ENCODE peak calls at places on chromosomes 7 and 10, in eight cellular contexts. G, Z, I, D, N, T, P and F are unnamed samples.

GRCh38 chr10:33214174-33214573 is 120.3 kb downstream of the NRP1 start:
- DNase-seq in G (no peak), Z (no peak), I (peak), D (no peak), N (no peak), T (no peak), P (no peak), F (no peak)

GRCh38 chr7:2920956-2921708 is 77.0 kb upstream of the GNA12 start:
- DNase-seq in G (no peak), Z (no peak), I (no peak), D (no peak), N (no peak), T (no peak), P (no peak), F (no peak)

GRCh38 chr10:110392860-110393732 is 88.4 kb upstream of the SMNDC1 start:
- DNase-seq in G (no peak), Z (no peak), I (peak), D (no peak), N (peak), T (no peak), P (peak), F (peak)

GRCh38 chr7:66016131-66016461 is 34.1 kb upstream of the GUSB start:
- DNase-seq in G (no peak), Z (no peak), I (peak), D (no peak), N (no peak), T (no peak), P (peak), F (peak)

GRCh38 chr7:17584822-17585221 is 286.4 kb downstream of the AHR start:
- DNase-seq in G (no peak), Z (no peak), I (peak), D (no peak), N (no peak), T (no peak), P (no peak), F (peak)

GRCh38 chr7:51034531-51035264 is 252.0 kb upstream of the GRB10 start:
- DNase-seq in G (no peak), Z (no peak), I (peak), D (no peak), N (peak), T (no peak), P (peak), F (peak)

GRCh38 chr7:52877240-52877639 is 158.2 kb upstream of the POM121L12 start:
- DNase-seq in G (no peak), Z (no peak), I (no peak), D (no peak), N (no peak), T (no peak), P (no peak), F (no peak)

GRCh38 chr7:41093141-41093540 is 609.7 kb downstream of the INHBA start:
- DNase-seq in G (no peak), Z (no peak), I (no peak), D (no peak), N (no peak), T (no peak), P (no peak), F (no peak)

GRCh38 chr10:4296165-4296564 is 511.2 kb upstream of the KLF6 start:
- DNase-seq in G (no peak), Z (no peak), I (no peak), D (no peak), N (no peak), T (no peak), P (no peak), F (no peak)

GRCh38 chr10:132486539-132487121 is 51.0 kb upstream of the INPP5A start:
- DNase-seq in G (no peak), Z (peak), I (no peak), D (no peak), N (no peak), T (no peak), P (no peak), F (no peak)

GRCh38 chr10:125084191-125085186 is 75.9 kb downstream of the CTBP2 start:
- DNase-seq in G (peak), Z (peak), I (peak), D (no peak), N (peak), T (peak), P (peak), F (peak)

GRCh38 chr7:45601816-45602540 is 27.8 kb downstream of the ADCY1 start:
- DNase-seq in G (no peak), Z (no peak), I (no peak), D (no peak), N (no peak), T (peak), P (no peak), F (no peak)

GRCh38 chr7:52500796-52501195 is 534.6 kb upstream of the POM121L12 start:
- DNase-seq in G (no peak), Z (no peak), I (no peak), D (no peak), N (no peak), T (no peak), P (peak), F (peak)

GRCh38 chr7:44286182-44286617 is 39.2 kb downstream of the CAMK2B start:
- DNase-seq in G (no peak), Z (peak), I (no peak), D (no peak), N (no peak), T (peak), P (peak), F (no peak)

GRCh38 chr7:23544913-23545354 is 13.2 kb upstream of the TRA2A start:
- DNase-seq in G (no peak), Z (no peak), I (peak), D (peak), N (peak), T (no peak), P (peak), F (peak)

GRCh38 chr10:27504897-27505457 is 873 bp downstream of the RAB18 start:
- DNase-seq in G (no peak), Z (no peak), I (peak), D (peak), N (no peak), T (no peak), P (peak), F (peak)

GRCh38 chr10:43855667-43856210 is 207.1 kb upstream of the ZNF32 start:
- DNase-seq in G (no peak), Z (no peak), I (no peak), D (no peak), N (no peak), T (no peak), P (peak), F (no peak)

GRCh38 chr7:22452142-22452763 is 47.7 kb downstream of the STEAP1B start:
- DNase-seq in G (no peak), Z (peak), I (peak), D (peak), N (no peak), T (peak), P (peak), F (peak)

GRCh38 chr10:124827474-124827873 is 25.9 kb downstream of the ABRAXAS2 start:
- DNase-seq in G (no peak), Z (no peak), I (peak), D (peak), N (peak), T (no peak), P (peak), F (peak)

GRCh38 chr10:94155722-94156271 is 162.1 kb downstream of the PLCE1 start:
- DNase-seq in G (no peak), Z (no peak), I (no peak), D (no peak), N (no peak), T (no peak), P (no peak), F (no peak)

GRCh38 chr7:139396323-139396951 is 36.7 kb downstream of the LUC7L2 start:
- DNase-seq in G (no peak), Z (no peak), I (peak), D (no peak), N (no peak), T (no peak), P (peak), F (peak)

GRCh38 chr7:26506196-26506595 is 214.5 kb downstream of the SNX10 start:
- DNase-seq in G (no peak), Z (no peak), I (no peak), D (no peak), N (no peak), T (no peak), P (no peak), F (no peak)

GRCh38 chr10:93595378-93596288 is 5.4 kb downstream of the RBP4 start:
- DNase-seq in G (no peak), Z (no peak), I (no peak), D (no peak), N (no peak), T (no peak), P (no peak), F (no peak)

GRCh38 chr7:727104-727805 is at the start of gene PRKAR1B:
- DNase-seq in G (no peak), Z (no peak), I (no peak), D (peak), N (no peak), T (no peak), P (no peak), F (no peak)

GRCh38 chr10:132103116-132103910 is 37.6 kb downstream of the JAKMIP3 start:
- DNase-seq in G (no peak), Z (no peak), I (no peak), D (no peak), N (no peak), T (peak), P (no peak), F (no peak)

GRCh38 chr10:84012831-84013458 is 126.4 kb upstream of the GHITM start:
- DNase-seq in G (no peak), Z (no peak), I (no peak), D (no peak), N (no peak), T (no peak), P (no peak), F (no peak)

GRCh38 chr10:84007482-84007881 is 131.8 kb upstream of the GHITM start:
- DNase-seq in G (no peak), Z (no peak), I (no peak), D (no peak), N (no peak), T (no peak), P (no peak), F (no peak)

GRCh38 chr10:84004206-84004605 is 135.1 kb upstream of the GHITM start:
- DNase-seq in G (no peak), Z (no peak), I (no peak), D (no peak), N (no peak), T (no peak), P (no peak), F (no peak)

GRCh38 chr10:84008878-84009277 is 130.4 kb upstream of the GHITM start:
- DNase-seq in G (no peak), Z (no peak), I (peak), D (peak), N (no peak), T (no peak), P (no peak), F (peak)
- TF ChIP-seq CTCF in G (no peak), Z (peak), I (peak), D (peak), N (peak), T (peak), P (peak), F (peak)

GRCh38 chr7:157613575-157614322 is 276.9 kb downstream of the DNAJB6 start:
- DNase-seq in G (no peak), Z (no peak), I (no peak), D (no peak), N (peak), T (no peak), P (no peak), F (peak)
- H3K4me3 ChIP-seq in G (peak), Z (peak), I (no peak), D (no peak), N (peak), T (peak), P (no peak), F (no peak)

DNA sequence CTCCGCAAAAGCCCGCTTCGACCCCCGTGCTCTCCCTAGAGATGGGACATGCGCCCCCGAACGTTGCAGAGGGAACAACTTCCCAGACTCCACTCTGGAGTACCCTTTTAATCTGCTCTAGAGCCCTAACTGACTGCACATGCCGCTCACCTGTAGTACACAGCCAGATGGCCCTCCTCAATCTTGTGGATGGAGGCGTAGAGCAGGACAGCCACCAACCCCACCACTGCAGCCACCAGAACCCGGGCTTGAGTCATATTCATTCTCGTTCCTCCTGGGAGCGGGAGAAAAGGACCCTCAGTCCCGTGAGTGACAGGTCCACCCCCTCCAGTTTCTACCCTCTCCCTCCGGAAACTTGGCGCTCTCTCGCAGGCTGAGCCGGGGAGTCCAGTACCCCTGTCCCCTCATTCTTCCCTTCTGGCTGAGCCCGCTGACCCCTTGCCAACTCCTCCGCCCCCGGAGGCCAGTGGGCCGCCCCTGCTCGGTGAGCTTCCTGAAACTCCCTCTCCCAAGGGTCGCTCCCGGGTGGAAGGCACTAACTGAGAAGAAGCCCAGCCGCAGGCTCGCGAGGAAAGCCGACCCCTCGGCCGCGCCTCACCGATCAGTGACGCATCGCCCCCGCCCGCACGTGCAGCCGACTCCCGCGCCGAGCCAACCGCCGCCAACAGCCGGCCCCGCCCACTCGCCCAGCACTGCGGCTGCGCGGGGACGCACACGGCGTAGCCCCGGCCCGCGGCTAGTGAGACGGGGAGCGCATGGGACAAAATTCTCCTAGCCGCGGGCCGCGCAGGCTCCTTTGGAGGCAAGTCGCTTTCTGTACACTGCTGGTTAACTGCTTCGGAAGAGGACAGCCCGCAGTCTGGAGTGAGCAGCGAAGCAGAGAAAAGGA is at the start of gene ERLIN1:
- DNase-seq in G (peak), Z (peak), I (peak), D (peak), N (peak), T (peak), P (peak), F (peak)
- TF ChIP-seq CTCF in G (no peak), Z (no peak), I (no peak), D (peak), N (no peak), T (no peak), P (no peak), F (peak)

DNA sequence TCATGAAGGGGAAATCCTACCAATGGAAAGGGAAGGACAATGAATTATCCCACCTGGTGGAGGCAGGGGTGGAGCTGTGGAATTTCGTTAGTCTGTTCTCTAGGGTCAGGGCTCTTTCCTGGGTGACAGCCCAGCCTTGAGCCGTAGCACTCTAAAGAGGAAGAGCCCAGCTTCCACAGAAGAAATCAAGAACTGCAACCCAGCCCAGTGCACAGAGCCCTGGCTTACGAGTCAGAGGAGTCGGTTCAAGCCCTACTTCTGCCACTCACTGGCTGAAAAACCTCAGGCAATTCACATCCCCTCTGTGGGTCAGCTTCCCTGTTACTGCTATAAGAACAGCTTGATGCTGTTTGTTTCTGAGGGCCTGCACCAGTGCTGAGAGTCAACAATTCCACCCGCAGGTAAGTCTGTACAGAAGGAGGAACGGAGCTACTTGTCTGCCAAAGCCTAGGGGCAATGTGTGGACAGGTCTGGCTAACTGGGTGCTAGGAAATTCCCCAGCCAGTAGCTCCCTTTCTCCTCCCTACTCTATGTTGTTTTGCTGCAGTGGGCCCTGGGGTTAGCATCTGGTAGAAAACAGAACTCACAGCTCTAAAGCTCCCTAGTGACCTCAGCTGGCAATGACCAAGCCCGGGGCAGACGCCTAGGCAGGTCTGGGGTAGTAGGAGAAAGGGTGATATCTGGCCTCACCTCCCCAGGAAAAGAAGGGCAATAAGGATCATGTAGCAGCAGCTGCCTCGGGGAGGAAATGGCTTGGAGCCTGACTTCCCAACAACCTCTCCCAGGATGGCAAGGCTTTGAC is 3.3 kb downstream of the AVPI1 start:
- DNase-seq in G (no peak), Z (peak), I (peak), D (peak), N (peak), T (peak), P (peak), F (peak)
- H3K4me3 ChIP-seq in G (peak), Z (peak), I (no peak), D (no peak), N (peak), T (peak), P (peak), F (no peak)

GRCh38 chr7:38453187-38453586 is 178.0 kb downstream of the AMPH start:
- DNase-seq in G (no peak), Z (no peak), I (no peak), D (no peak), N (no peak), T (no peak), P (no peak), F (no peak)

GRCh38 chr7:38448842-38449241 is 175.4 kb upstream of the TARP start:
- DNase-seq in G (no peak), Z (no peak), I (peak), D (no peak), N (no peak), T (no peak), P (no peak), F (peak)

GRCh38 chr7:38453826-38454225 is 177.3 kb downstream of the AMPH start:
- DNase-seq in G (no peak), Z (no peak), I (no peak), D (no peak), N (no peak), T (no peak), P (no peak), F (no peak)

GRCh38 chr7:38452615-38453014 is 178.6 kb downstream of the AMPH start:
- DNase-seq in G (no peak), Z (no peak), I (no peak), D (no peak), N (peak), T (no peak), P (no peak), F (peak)

DNA sequence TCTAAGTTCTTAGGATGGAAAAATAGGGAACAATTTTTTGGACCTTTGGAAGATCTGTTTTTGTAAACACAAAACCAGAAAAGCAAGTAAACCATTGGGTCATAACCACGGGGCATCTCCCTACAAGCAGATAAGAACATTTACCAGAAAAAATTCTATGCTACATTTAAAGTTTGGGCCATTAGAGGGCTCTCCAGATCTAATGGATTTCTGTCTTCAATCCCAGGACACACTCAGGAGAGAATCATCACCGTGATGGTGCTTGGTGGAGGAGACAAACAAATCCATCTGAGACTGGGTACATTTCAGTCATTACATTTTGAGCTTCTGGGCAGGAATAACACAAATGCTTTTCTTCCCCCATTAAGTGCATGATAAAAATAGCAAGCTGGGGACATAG is 178.4 kb upstream of the TARP start:
- DNase-seq in G (no peak), Z (no peak), I (peak), D (no peak), N (peak), T (no peak), P (peak), F (peak)
- TF ChIP-seq CTCF in G (no peak), Z (no peak), I (peak), D (peak), N (peak), T (no peak), P (peak), F (peak)

DNA sequence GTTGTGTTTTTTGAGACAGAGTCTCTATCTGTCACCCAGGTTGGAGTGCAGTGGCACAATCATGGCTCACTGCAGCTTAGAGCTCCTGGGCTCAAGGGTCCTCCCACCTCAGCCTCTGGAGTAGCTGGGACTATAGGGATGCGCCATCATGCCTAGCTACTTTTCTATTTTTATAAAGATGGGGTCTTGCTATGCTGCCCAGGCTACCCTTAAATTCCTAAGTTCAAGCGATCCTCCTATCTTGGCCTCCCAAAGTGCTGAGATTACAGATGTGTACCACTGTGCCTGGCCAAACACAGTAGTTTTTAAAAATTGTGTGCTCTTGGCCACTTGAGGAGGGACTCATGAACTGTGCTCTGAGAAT is 10.6 kb upstream of the TLX1 start:
- DNase-seq in G (no peak), Z (peak), I (no peak), D (no peak), N (no peak), T (no peak), P (no peak), F (no peak)
- H3K4me3 ChIP-seq in G (peak), Z (peak), I (peak), D (no peak), N (peak), T (peak), P (peak), F (no peak)